ENCODE peak calls at places on chromosomes 3 and 15, in nine cellular contexts. One of them, this sample, is unnamed. For H3K27me3, the result is how much of the 10 kb centered on the place peaks cover.

GRCh38 chr15:90872481-90873184 is 4.2 kb downstream of the FURIN start:
- DNase-seq in H9: peak
- DNase-seq in vagina: no peak
- DNase-seq in brain microvascular endothelial cell: peak
- DNase-seq in BJ: no peak
- DNase-seq in aorta: no peak
- DNase-seq in left ventricle myocardium inferior: no peak
- DNase-seq in fibroblast of lung: peak
- DNase-seq in HepG2: peak
- DNase-seq in this sample: no peak

GRCh38 chr3:38990621-38991020 is 61.1 kb downstream of the SCN11A start:
- DNase-seq in HepG2: no peak
- DNase-seq in BJ: no peak
- DNase-seq in left ventricle myocardium inferior: no peak
- DNase-seq in vagina: peak
- DNase-seq in brain microvascular endothelial cell: no peak
- DNase-seq in H9: no peak
- DNase-seq in fibroblast of lung: peak
- DNase-seq in aorta: no peak
- DNase-seq in this sample: no peak

GRCh38 chr3:102195198-102195948 is 239.4 kb upstream of the ZPLD1 start:
- DNase-seq in BJ: no peak
- DNase-seq in H9: no peak
- DNase-seq in vagina: no peak
- DNase-seq in aorta: peak
- DNase-seq in fibroblast of lung: peak
- DNase-seq in HepG2: no peak
- DNase-seq in brain microvascular endothelial cell: no peak
- DNase-seq in left ventricle myocardium inferior: no peak
- DNase-seq in this sample: peak

GRCh38 chr15:70374096-70374495 is 276.4 kb upstream of the TLE3 start:
- DNase-seq in BJ: no peak
- DNase-seq in fibroblast of lung: no peak
- DNase-seq in aorta: peak
- DNase-seq in left ventricle myocardium inferior: no peak
- DNase-seq in vagina: no peak
- DNase-seq in brain microvascular endothelial cell: no peak
- DNase-seq in HepG2: no peak
- DNase-seq in H9: peak
- DNase-seq in this sample: no peak

GRCh38 chr15:77221708-77222107 is 150.8 kb upstream of the TSPAN3 start:
- DNase-seq in brain microvascular endothelial cell: no peak
- DNase-seq in left ventricle myocardium inferior: no peak
- DNase-seq in vagina: no peak
- DNase-seq in H9: no peak
- DNase-seq in BJ: no peak
- DNase-seq in aorta: no peak
- DNase-seq in fibroblast of lung: no peak
- DNase-seq in HepG2: no peak
- DNase-seq in this sample: no peak

GRCh38 chr3:139629033-139629432 is 48.7 kb downstream of the NMNAT3 start:
- DNase-seq in BJ: no peak
- DNase-seq in HepG2: peak
- DNase-seq in fibroblast of lung: no peak
- DNase-seq in brain microvascular endothelial cell: peak
- DNase-seq in left ventricle myocardium inferior: no peak
- DNase-seq in vagina: no peak
- DNase-seq in aorta: no peak
- DNase-seq in H9: peak
- DNase-seq in this sample: peak

GRCh38 chr3:30964612-30965011 is 70.2 kb upstream of the GADL1 start:
- DNase-seq in left ventricle myocardium inferior: no peak
- DNase-seq in aorta: no peak
- DNase-seq in H9: no peak
- DNase-seq in BJ: no peak
- DNase-seq in fibroblast of lung: no peak
- DNase-seq in brain microvascular endothelial cell: no peak
- DNase-seq in vagina: no peak
- DNase-seq in HepG2: no peak
- DNase-seq in this sample: no peak

GRCh38 chr15:28919201-28919627 is 33.4 kb downstream of the APBA2 start:
- DNase-seq in H9: peak
- DNase-seq in BJ: no peak
- DNase-seq in brain microvascular endothelial cell: no peak
- DNase-seq in left ventricle myocardium inferior: no peak
- DNase-seq in HepG2: no peak
- DNase-seq in aorta: peak
- DNase-seq in fibroblast of lung: no peak
- DNase-seq in vagina: no peak
- DNase-seq in this sample: no peak

GRCh38 chr15:45871121-45871855 is 236.5 kb downstream of the SQOR start:
- DNase-seq in brain microvascular endothelial cell: peak
- DNase-seq in BJ: peak
- DNase-seq in H9: no peak
- DNase-seq in fibroblast of lung: peak
- DNase-seq in aorta: no peak
- DNase-seq in HepG2: no peak
- DNase-seq in vagina: no peak
- DNase-seq in left ventricle myocardium inferior: no peak
- DNase-seq in this sample: no peak

GRCh38 chr15:70528816-70529215 is 234.5 kb downstream of the UACA start:
- DNase-seq in HepG2: no peak
- DNase-seq in left ventricle myocardium inferior: no peak
- DNase-seq in brain microvascular endothelial cell: no peak
- DNase-seq in aorta: no peak
- DNase-seq in BJ: no peak
- DNase-seq in vagina: peak
- DNase-seq in fibroblast of lung: no peak
- DNase-seq in H9: no peak
- DNase-seq in this sample: no peak

GRCh38 chr3:52915245-52915772 is 18.0 kb upstream of the STIMATE start:
- DNase-seq in brain microvascular endothelial cell: no peak
- DNase-seq in aorta: no peak
- DNase-seq in BJ: no peak
- DNase-seq in fibroblast of lung: no peak
- DNase-seq in vagina: no peak
- DNase-seq in left ventricle myocardium inferior: no peak
- DNase-seq in H9: no peak
- DNase-seq in HepG2: no peak
- DNase-seq in this sample: no peak

GRCh38 chr15:31740203-31740602 is 290.1 kb upstream of the CHRNA7 start:
- DNase-seq in H9: peak
- DNase-seq in BJ: no peak
- DNase-seq in aorta: no peak
- DNase-seq in left ventricle myocardium inferior: no peak
- DNase-seq in brain microvascular endothelial cell: no peak
- DNase-seq in fibroblast of lung: no peak
- DNase-seq in vagina: no peak
- DNase-seq in HepG2: no peak
- DNase-seq in this sample: no peak

GRCh38 chr15:82944840-82945239 is 7.7 kb downstream of the HOMER2 start:
- DNase-seq in BJ: no peak
- DNase-seq in vagina: no peak
- DNase-seq in aorta: no peak
- DNase-seq in H9: no peak
- DNase-seq in fibroblast of lung: peak
- DNase-seq in left ventricle myocardium inferior: no peak
- DNase-seq in brain microvascular endothelial cell: no peak
- DNase-seq in HepG2: no peak
- DNase-seq in this sample: no peak

GRCh38 chr3:45995370-45996192 is at the start of gene FYCO1:
- DNase-seq in fibroblast of lung: peak
- DNase-seq in HepG2: peak
- DNase-seq in BJ: peak
- DNase-seq in left ventricle myocardium inferior: peak
- DNase-seq in brain microvascular endothelial cell: peak
- DNase-seq in aorta: peak
- DNase-seq in vagina: peak
- DNase-seq in H9: peak
- DNase-seq in this sample: peak

GRCh38 chr3:148698190-148698806 is 595 bp downstream of the AGTR1 start:
- DNase-seq in BJ: no peak
- DNase-seq in fibroblast of lung: no peak
- DNase-seq in H9: no peak
- DNase-seq in aorta: no peak
- DNase-seq in HepG2: no peak
- DNase-seq in brain microvascular endothelial cell: no peak
- DNase-seq in left ventricle myocardium inferior: no peak
- DNase-seq in vagina: no peak
- DNase-seq in this sample: no peak

GRCh38 chr15:75129788-75130187 is 71.9 kb upstream of the C15orf39 start:
- DNase-seq in left ventricle myocardium inferior: no peak
- DNase-seq in vagina: no peak
- DNase-seq in fibroblast of lung: no peak
- DNase-seq in BJ: no peak
- DNase-seq in H9: no peak
- DNase-seq in brain microvascular endothelial cell: no peak
- DNase-seq in HepG2: no peak
- DNase-seq in aorta: peak
- DNase-seq in this sample: no peak

GRCh38 chr15:75127186-75127585 is 74.5 kb upstream of the C15orf39 start:
- DNase-seq in left ventricle myocardium inferior: no peak
- DNase-seq in BJ: no peak
- DNase-seq in brain microvascular endothelial cell: no peak
- DNase-seq in vagina: no peak
- DNase-seq in H9: no peak
- DNase-seq in HepG2: no peak
- DNase-seq in fibroblast of lung: no peak
- DNase-seq in aorta: no peak
- DNase-seq in this sample: no peak

GRCh38 chr15:75134748-75135147 is 66.9 kb upstream of the C15orf39 start:
- DNase-seq in vagina: no peak
- DNase-seq in brain microvascular endothelial cell: no peak
- DNase-seq in left ventricle myocardium inferior: no peak
- DNase-seq in HepG2: no peak
- DNase-seq in BJ: no peak
- DNase-seq in aorta: no peak
- DNase-seq in fibroblast of lung: no peak
- DNase-seq in H9: no peak
- DNase-seq in this sample: no peak

GRCh38 chr15:75131269-75131643 is 70.4 kb upstream of the C15orf39 start:
- DNase-seq in vagina: no peak
- DNase-seq in fibroblast of lung: no peak
- DNase-seq in BJ: no peak
- DNase-seq in HepG2: no peak
- DNase-seq in left ventricle myocardium inferior: no peak
- DNase-seq in H9: no peak
- DNase-seq in brain microvascular endothelial cell: no peak
- DNase-seq in aorta: no peak
- DNase-seq in this sample: no peak

GRCh38 chr15:75130597-75131268 is 70.9 kb upstream of the C15orf39 start:
- DNase-seq in left ventricle myocardium inferior: no peak
- DNase-seq in brain microvascular endothelial cell: no peak
- DNase-seq in aorta: peak
- DNase-seq in HepG2: no peak
- DNase-seq in BJ: no peak
- DNase-seq in vagina: no peak
- DNase-seq in H9: no peak
- DNase-seq in fibroblast of lung: no peak
- DNase-seq in this sample: no peak
- H3K27me3 ChIP-seq in left ventricle myocardium inferior: under half
- H3K27me3 ChIP-seq in brain microvascular endothelial cell: under half
- H3K27me3 ChIP-seq in aorta: under half
- H3K27me3 ChIP-seq in HepG2: under half
- H3K27me3 ChIP-seq in BJ: under half
- H3K27me3 ChIP-seq in vagina: under half
- H3K27me3 ChIP-seq in H9: under half
- H3K27me3 ChIP-seq in fibroblast of lung: under half
- H3K27me3 ChIP-seq in this sample: under half

GRCh38 chr3:69141313-69141712 is 18.9 kb upstream of the LMOD3 start:
- DNase-seq in BJ: no peak
- DNase-seq in H9: no peak
- DNase-seq in HepG2: no peak
- DNase-seq in left ventricle myocardium inferior: no peak
- DNase-seq in vagina: no peak
- DNase-seq in aorta: no peak
- DNase-seq in brain microvascular endothelial cell: no peak
- DNase-seq in fibroblast of lung: no peak
- DNase-seq in this sample: no peak
- H3K27me3 ChIP-seq in BJ: under half
- H3K27me3 ChIP-seq in H9: under half
- H3K27me3 ChIP-seq in HepG2: under half
- H3K27me3 ChIP-seq in left ventricle myocardium inferior: under half
- H3K27me3 ChIP-seq in vagina: under half
- H3K27me3 ChIP-seq in aorta: under half
- H3K27me3 ChIP-seq in brain microvascular endothelial cell: under half
- H3K27me3 ChIP-seq in fibroblast of lung: under half
- H3K27me3 ChIP-seq in this sample: under half

GRCh38 chr3:122239112-122239511 is 55.6 kb downstream of the CASR start:
- DNase-seq in fibroblast of lung: no peak
- DNase-seq in aorta: no peak
- DNase-seq in H9: peak
- DNase-seq in vagina: no peak
- DNase-seq in left ventricle myocardium inferior: no peak
- DNase-seq in HepG2: no peak
- DNase-seq in BJ: no peak
- DNase-seq in brain microvascular endothelial cell: no peak
- DNase-seq in this sample: no peak
- H3K27me3 ChIP-seq in fibroblast of lung: under half
- H3K27me3 ChIP-seq in aorta: under half
- H3K27me3 ChIP-seq in H9: under half
- H3K27me3 ChIP-seq in vagina: under half
- H3K27me3 ChIP-seq in left ventricle myocardium inferior: under half
- H3K27me3 ChIP-seq in HepG2: under half
- H3K27me3 ChIP-seq in BJ: under half
- H3K27me3 ChIP-seq in brain microvascular endothelial cell: under half
- H3K27me3 ChIP-seq in this sample: under half

GRCh38 chr3:128483657-128484403 is 9.2 kb downstream of the GATA2 start:
- DNase-seq in BJ: no peak
- DNase-seq in aorta: peak
- DNase-seq in H9: peak
- DNase-seq in fibroblast of lung: peak
- DNase-seq in brain microvascular endothelial cell: no peak
- DNase-seq in left ventricle myocardium inferior: no peak
- DNase-seq in vagina: no peak
- DNase-seq in HepG2: no peak
- DNase-seq in this sample: no peak

GRCh38 chr3:128482857-128483656 is 9.9 kb downstream of the GATA2 start:
- DNase-seq in vagina: no peak
- DNase-seq in aorta: peak
- DNase-seq in fibroblast of lung: peak
- DNase-seq in BJ: peak
- DNase-seq in brain microvascular endothelial cell: peak
- DNase-seq in left ventricle myocardium inferior: no peak
- DNase-seq in H9: peak
- DNase-seq in HepG2: no peak
- DNase-seq in this sample: no peak

GRCh38 chr3:128486157-128486691 is 6.8 kb downstream of the GATA2 start:
- DNase-seq in HepG2: no peak
- DNase-seq in aorta: peak
- DNase-seq in left ventricle myocardium inferior: no peak
- DNase-seq in fibroblast of lung: no peak
- DNase-seq in vagina: no peak
- DNase-seq in brain microvascular endothelial cell: no peak
- DNase-seq in BJ: no peak
- DNase-seq in H9: no peak
- DNase-seq in this sample: no peak

GRCh38 chr3:128485283-128486156 is 7.5 kb downstream of the GATA2 start:
- DNase-seq in brain microvascular endothelial cell: no peak
- DNase-seq in HepG2: no peak
- DNase-seq in BJ: no peak
- DNase-seq in left ventricle myocardium inferior: no peak
- DNase-seq in aorta: peak
- DNase-seq in fibroblast of lung: peak
- DNase-seq in vagina: no peak
- DNase-seq in H9: no peak
- DNase-seq in this sample: no peak

GRCh38 chr3:128484404-128485282 is 8.4 kb downstream of the GATA2 start:
- DNase-seq in left ventricle myocardium inferior: no peak
- DNase-seq in vagina: no peak
- DNase-seq in BJ: no peak
- DNase-seq in aorta: peak
- DNase-seq in H9: peak
- DNase-seq in fibroblast of lung: peak
- DNase-seq in HepG2: no peak
- DNase-seq in brain microvascular endothelial cell: no peak
- DNase-seq in this sample: no peak
- H3K27me3 ChIP-seq in left ventricle myocardium inferior: half or more
- H3K27me3 ChIP-seq in vagina: under half
- H3K27me3 ChIP-seq in BJ: under half
- H3K27me3 ChIP-seq in aorta: under half
- H3K27me3 ChIP-seq in H9: half or more
- H3K27me3 ChIP-seq in fibroblast of lung: under half
- H3K27me3 ChIP-seq in HepG2: under half
- H3K27me3 ChIP-seq in brain microvascular endothelial cell: half or more
- H3K27me3 ChIP-seq in this sample: under half

This sample was measured in Caco-2.